ENCODE peak calls at places on chromosomes 3 and 15, in five cellular contexts. A, R, W, G and B are unnamed samples.

GRCh38 chr15:62711691-62712454 is 330.7 kb upstream of the TPM1 start:
- DNase-seq in A (no peak), R (peak), W (no peak), G (no peak), B (no peak)

GRCh38 chr3:197837282-197837681 is 46.2 kb downstream of the LRCH3 start:
- DNase-seq in A (no peak), R (no peak), W (no peak), G (no peak), B (no peak)

GRCh38 chr3:150274372-150274771 is 133.7 kb upstream of the TSC22D2 start:
- DNase-seq in A (no peak), R (no peak), W (no peak), G (no peak), B (no peak)

GRCh38 chr3:120350431-120350941 is 1.3 kb upstream of the LRRC58 start:
- DNase-seq in A (peak), R (peak), W (peak), G (peak), B (no peak)

GRCh38 chr3:62051506-62051905 is 321.8 kb downstream of the FEZF2 start:
- DNase-seq in A (peak), R (peak), W (no peak), G (peak), B (no peak)

GRCh38 chr3:18424862-18425640 is at the start of gene SATB1:
- DNase-seq in A (peak), R (peak), W (no peak), G (peak), B (no peak)

GRCh38 chr3:32155117-32155516 is 48.7 kb downstream of the GPD1L start:
- DNase-seq in A (no peak), R (no peak), W (no peak), G (no peak), B (no peak)

GRCh38 chr15:79943820-79944219 is 27.2 kb downstream of the BCL2A1 start:
- DNase-seq in A (no peak), R (no peak), W (peak), G (no peak), B (no peak)

GRCh38 chr15:59410448-59410896 is 27.5 kb upstream of the FAM81A start:
- DNase-seq in A (no peak), R (no peak), W (peak), G (peak), B (no peak)

GRCh38 chr3:196341142-196341541 is 3.0 kb upstream of the TM4SF19 start:
- DNase-seq in A (no peak), R (peak), W (no peak), G (no peak), B (no peak)

GRCh38 chr3:170044280-170044679 is 6.5 kb downstream of the GPR160 start:
- DNase-seq in A (no peak), R (no peak), W (no peak), G (no peak), B (no peak)

GRCh38 chr3:16388850-16389411 is 123.9 kb downstream of the OXNAD1 start:
- DNase-seq in A (no peak), R (peak), W (no peak), G (no peak), B (no peak)

GRCh38 chr3:44048196-44048924 is 193.3 kb upstream of the TOPAZ1 start:
- DNase-seq in A (no peak), R (peak), W (no peak), G (no peak), B (no peak)

GRCh38 chr3:150384517-150385212 is 23.4 kb upstream of the TSC22D2 start:
- DNase-seq in A (peak), R (peak), W (no peak), G (peak), B (peak)

GRCh38 chr3:61617651-61618050 is 56.3 kb downstream of the PTPRG start:
- DNase-seq in A (no peak), R (no peak), W (no peak), G (no peak), B (no peak)

GRCh38 chr3:52246264-52246620 is 683 bp downstream of the PPM1M start:
- DNase-seq in A (no peak), R (no peak), W (no peak), G (no peak), B (no peak)

GRCh38 chr3:40035177-40035576 is 225.8 kb downstream of the MYRIP start:
- DNase-seq in A (no peak), R (peak), W (no peak), G (no peak), B (no peak)

GRCh38 chr3:142623209-142623608 is 27.0 kb downstream of the PLS1 start:
- DNase-seq in A (no peak), R (no peak), W (no peak), G (no peak), B (no peak)

GRCh38 chr3:61574854-61575253 is 13.5 kb downstream of the PTPRG start:
- DNase-seq in A (no peak), R (peak), W (no peak), G (no peak), B (no peak)

GRCh38 chr3:15206662-15207576 is 873 bp downstream of the CAPN7 start:
- DNase-seq in A (no peak), R (peak), W (peak), G (peak), B (no peak)

GRCh38 chr3:21839592-21839991 is 88.6 kb upstream of the ZNF385D start:
- DNase-seq in A (no peak), R (peak), W (no peak), G (peak), B (no peak)

GRCh38 chr3:128503751-128504532 is 10.9 kb upstream of the GATA2 start:
- DNase-seq in A (no peak), R (no peak), W (no peak), G (no peak), B (no peak)

GRCh38 chr3:82581350-82581749 is 819.9 kb upstream of the GBE1 start:
- DNase-seq in A (no peak), R (no peak), W (no peak), G (no peak), B (no peak)

GRCh38 chr3:190539526-190539925 is 25.6 kb downstream of the IL1RAP start:
- DNase-seq in A (no peak), R (no peak), W (no peak), G (no peak), B (no peak)

GRCh38 chr3:115836944-115837343 is 213.6 kb downstream of the GAP43 start:
- DNase-seq in A (no peak), R (peak), W (peak), G (no peak), B (no peak)

GRCh38 chr3:191721983-191722382 is 261.0 kb downstream of the PYDC2 start:
- DNase-seq in A (no peak), R (peak), W (no peak), G (no peak), B (no peak)

GRCh38 chr3:106333911-106334618 is 465.3 kb upstream of the CBLB start:
- DNase-seq in A (no peak), R (peak), W (no peak), G (no peak), B (no peak)

GRCh38 chr3:114846252-114846651 is 300.8 kb downstream of the ZBTB20 start:
- DNase-seq in A (no peak), R (no peak), W (no peak), G (no peak), B (no peak)

GRCh38 chr15:52199271-52199670 is 8.1 kb upstream of the GNB5 start:
- DNase-seq in A (no peak), R (no peak), W (no peak), G (no peak), B (no peak)

GRCh38 chr3:111237906-111238305 is 166.3 kb downstream of the NECTIN3 start:
- DNase-seq in A (no peak), R (no peak), W (no peak), G (no peak), B (no peak)

GRCh38 chr15:85742186-85742751 is 52.5 kb downstream of the KLHL25 start:
- DNase-seq in A (no peak), R (peak), W (no peak), G (no peak), B (no peak)

GRCh38 chr15:51093865-51094605 is 671 bp downstream of the TNFAIP8L3 start:
- DNase-seq in A (peak), R (peak), W (peak), G (peak), B (no peak)

GRCh38 chr3:72446406-72447058 is 401.7 kb downstream of the SHQ1 start:
- DNase-seq in A (no peak), R (peak), W (no peak), G (peak), B (no peak)

GRCh38 chr3:166743463-166744134 is 636.5 kb downstream of the ZBBX start:
- DNase-seq in A (no peak), R (no peak), W (no peak), G (no peak), B (no peak)

GRCh38 chr15:101458158-101458895 is 31.2 kb downstream of the PCSK6 start:
- DNase-seq in A (no peak), R (no peak), W (no peak), G (no peak), B (no peak)

GRCh38 chr3:14124615-14125192 is at the start of the genes CHCHD4 and TMEM43:
- DNase-seq in A (peak), R (peak), W (peak), G (peak), B (peak)

GRCh38 chr3:14124223-14124614 is 451 bp downstream of the CHCHD4 start:
- DNase-seq in A (peak), R (no peak), W (peak), G (peak), B (peak)

GRCh38 chr3:14126017-14126902 is 1.4 kb downstream of the TMEM43 start:
- DNase-seq in A (no peak), R (no peak), W (no peak), G (no peak), B (no peak)

GRCh38 chr3:14127106-14127505 is 2.3 kb downstream of the TMEM43 start:
- DNase-seq in A (no peak), R (no peak), W (no peak), G (no peak), B (no peak)

GRCh38 chr3:14125193-14126016 is 553 bp downstream of the TMEM43 start:
- DNase-seq in A (peak), R (peak), W (peak), G (peak), B (no peak)
- H3K4me3 ChIP-seq in A (peak), R (peak), W (peak), G (peak), B (peak)

DNA sequence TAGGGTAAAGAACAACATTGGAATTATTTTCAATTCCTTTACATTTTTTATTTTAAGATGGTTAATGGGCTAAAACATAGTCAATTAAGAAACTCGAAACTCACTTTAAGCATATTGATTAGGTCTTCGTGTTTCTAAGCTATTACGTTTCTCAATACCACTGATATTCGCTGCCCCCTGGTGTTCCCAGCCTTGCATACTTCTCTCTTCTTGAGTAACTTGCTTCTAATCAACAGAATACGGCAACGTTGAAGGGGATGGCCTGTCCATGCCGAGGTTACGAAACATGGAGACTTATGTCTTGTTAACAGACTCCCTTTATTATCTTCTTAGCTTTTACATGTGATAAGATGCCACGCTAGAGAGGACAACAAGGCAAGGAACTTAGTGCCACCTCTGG is 43.6 kb downstream of the ROBO1 start:
- DNase-seq in A (peak), R (no peak), W (no peak), G (no peak), B (no peak)
- TF ChIP-seq CTCF in A (peak), R (no peak), W (no peak), G (no peak), B (no peak)

GRCh38 chr3:182215881-182216280 is 504.2 kb downstream of the SOX2 start:
- DNase-seq in A (no peak), R (no peak), W (no peak), G (no peak), B (no peak)

GRCh38 chr3:182216311-182216970 is 504.7 kb downstream of the SOX2 start:
- DNase-seq in A (no peak), R (no peak), W (no peak), G (no peak), B (no peak)

GRCh38 chr3:182220013-182220412 is 508.3 kb downstream of the SOX2 start:
- DNase-seq in A (no peak), R (no peak), W (no peak), G (no peak), B (no peak)

GRCh38 chr3:182212479-182213076 is 500.9 kb downstream of the SOX2 start:
- DNase-seq in A (peak), R (peak), W (peak), G (no peak), B (no peak)

DNA sequence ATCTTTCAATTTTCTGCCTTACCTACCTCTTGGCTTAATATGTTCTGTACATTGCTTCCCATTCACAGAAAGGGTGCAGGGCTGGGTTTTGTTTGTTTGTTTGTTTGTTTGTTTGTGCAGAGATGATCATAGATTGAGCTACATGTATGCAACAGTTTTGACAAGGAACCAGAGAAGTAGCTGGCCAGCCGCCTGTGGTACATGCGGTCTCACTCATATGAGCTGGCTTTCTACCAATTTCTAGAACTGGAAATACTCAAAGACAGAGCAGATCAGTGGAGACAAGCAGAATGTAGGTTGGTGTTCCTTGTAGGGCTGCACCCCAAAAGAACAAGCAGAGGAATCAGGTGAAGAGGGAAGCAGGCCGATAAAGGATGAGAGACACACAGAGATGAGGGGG is 502.7 kb downstream of the SOX2 start:
- DNase-seq in A (no peak), R (no peak), W (no peak), G (no peak), B (no peak)
- H3K4me3 ChIP-seq in A (no peak), R (no peak), W (no peak), G (no peak), B (no peak)

GRCh38 chr15:90991587-90992285 is 2.6 kb downstream of the PRC1 start:
- DNase-seq in A (no peak), R (no peak), W (no peak), G (no peak), B (no peak)

GRCh38 chr15:90994059-90994416 is 297 bp downstream of the PRC1 start:
- DNase-seq in A (peak), R (no peak), W (no peak), G (no peak), B (no peak)

GRCh38 chr15:90998737-90999136 is 4.4 kb upstream of the PRC1 start:
- DNase-seq in A (no peak), R (no peak), W (no peak), G (no peak), B (no peak)

GRCh38 chr15:90990446-90990845 is 3.9 kb downstream of the PRC1 start:
- DNase-seq in A (no peak), R (no peak), W (no peak), G (no peak), B (no peak)

DNA sequence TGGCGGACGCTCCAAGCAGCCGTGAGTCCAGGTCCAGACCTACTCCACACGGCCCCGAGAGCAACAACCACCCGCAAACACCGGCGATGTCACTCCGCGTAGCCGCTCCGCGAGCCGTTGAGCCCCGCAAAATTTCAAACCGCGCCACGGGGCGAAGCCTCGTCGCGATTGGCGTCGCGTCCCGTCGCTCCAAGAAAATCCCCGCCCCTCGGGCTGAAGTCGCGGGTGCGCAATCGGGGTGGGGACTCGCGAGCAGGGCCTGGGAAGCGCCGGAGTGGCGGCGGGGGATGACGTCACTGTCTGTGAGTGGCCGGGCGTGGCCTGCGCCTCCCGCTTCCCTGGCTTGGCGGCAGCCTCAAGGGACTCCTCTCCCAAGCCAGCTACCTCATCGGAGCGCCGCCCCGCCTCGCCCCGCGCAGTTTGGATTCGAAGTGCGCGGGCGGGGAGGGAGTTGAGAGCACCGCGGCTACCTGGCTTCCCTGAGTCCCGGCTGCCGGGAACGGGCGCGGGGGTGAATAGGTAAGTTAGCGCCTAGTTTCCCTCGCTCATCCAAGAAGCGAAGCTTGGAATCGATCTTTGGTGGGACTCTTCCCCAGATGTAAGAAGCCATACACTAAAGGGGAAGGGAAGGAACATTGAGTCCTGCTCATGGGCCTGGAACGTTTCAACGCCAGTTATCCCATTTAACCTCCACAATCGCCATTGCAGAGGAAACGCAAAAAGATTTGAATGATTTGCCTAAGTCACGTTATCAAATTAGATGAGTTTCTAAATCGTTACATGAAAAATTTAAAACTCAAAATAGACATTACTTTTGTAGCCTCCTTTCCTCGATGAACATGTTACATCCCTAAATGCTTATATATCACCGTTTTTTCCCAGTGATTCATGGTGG is at the start of gene PRC1:
- DNase-seq in A (peak), R (peak), W (peak), G (peak), B (peak)
- TF ChIP-seq CTCF in A (no peak), R (no peak), W (no peak), G (no peak), B (no peak)